ENCODE peak calls at places on chromosome 5, in four cellular contexts. One of them, this sample, is unnamed.

GRCh38 chr5:178201221-178201926 is 3.0 kb upstream of the HNRNPAB start:
- DNase-seq in A549: no peak
- DNase-seq in HepG2: no peak
- DNase-seq in GM12878: no peak
- DNase-seq in this sample: no peak

GRCh38 chr5:52738095-52738506 is 49.6 kb upstream of the ITGA1 start:
- DNase-seq in A549: no peak
- DNase-seq in HepG2: no peak
- DNase-seq in GM12878: no peak
- DNase-seq in this sample: no peak

GRCh38 chr5:148515460-148515859 is 131.7 kb downstream of the FBXO38 start:
- DNase-seq in A549: no peak
- DNase-seq in HepG2: no peak
- DNase-seq in GM12878: no peak
- DNase-seq in this sample: no peak

GRCh38 chr5:158283341-158283740 is 424.4 kb upstream of the CLINT1 start:
- DNase-seq in A549: no peak
- DNase-seq in HepG2: no peak
- DNase-seq in GM12878: no peak
- DNase-seq in this sample: no peak

GRCh38 chr5:66410056-66410455 is 186.1 kb upstream of the MAST4 start:
- DNase-seq in A549: no peak
- DNase-seq in HepG2: no peak
- DNase-seq in GM12878: no peak
- DNase-seq in this sample: peak

GRCh38 chr5:178542455-178542854 is 47.7 kb downstream of the COL23A1 start:
- DNase-seq in A549: no peak
- DNase-seq in HepG2: no peak
- DNase-seq in GM12878: no peak
- DNase-seq in this sample: no peak

GRCh38 chr5:132829742-132830435 is 558 bp downstream of the SHROOM1 start:
- DNase-seq in A549: peak
- DNase-seq in HepG2: peak
- DNase-seq in GM12878: no peak
- DNase-seq in this sample: peak

GRCh38 chr5:142422426-142422825 is 97.6 kb upstream of the SPRY4 start:
- DNase-seq in A549: no peak
- DNase-seq in HepG2: no peak
- DNase-seq in GM12878: no peak
- DNase-seq in this sample: no peak

GRCh38 chr5:162593881-162594280 is 526.3 kb downstream of the GABRG2 start:
- DNase-seq in A549: no peak
- DNase-seq in HepG2: no peak
- DNase-seq in GM12878: no peak
- DNase-seq in this sample: peak

GRCh38 chr5:92180406-92180805 is 797.3 kb upstream of the ARRDC3 start:
- DNase-seq in A549: no peak
- DNase-seq in HepG2: no peak
- DNase-seq in GM12878: no peak
- DNase-seq in this sample: no peak

GRCh38 chr5:74994791-74995190 is 57.6 kb downstream of the GCNT4 start:
- DNase-seq in A549: no peak
- DNase-seq in HepG2: no peak
- DNase-seq in GM12878: no peak
- DNase-seq in this sample: no peak

GRCh38 chr5:60700347-60700815 is 415 bp upstream of the DEPDC1B start:
- DNase-seq in A549: no peak
- DNase-seq in HepG2: peak
- DNase-seq in GM12878: no peak
- DNase-seq in this sample: peak

GRCh38 chr5:3276891-3277290 is 318.7 kb upstream of the IRX1 start:
- DNase-seq in A549: no peak
- DNase-seq in HepG2: no peak
- DNase-seq in GM12878: no peak
- DNase-seq in this sample: no peak

GRCh38 chr5:86909461-86909881 is 291.7 kb downstream of the COX7C start:
- DNase-seq in A549: no peak
- DNase-seq in HepG2: no peak
- DNase-seq in GM12878: no peak
- DNase-seq in this sample: no peak

GRCh38 chr5:27682600-27682999 is 644.2 kb upstream of the CDH9 start:
- DNase-seq in A549: no peak
- DNase-seq in HepG2: peak
- DNase-seq in GM12878: no peak
- DNase-seq in this sample: no peak

GRCh38 chr5:36145311-36145710 is 6.4 kb downstream of the LMBRD2 start:
- DNase-seq in A549: no peak
- DNase-seq in HepG2: no peak
- DNase-seq in GM12878: no peak
- DNase-seq in this sample: no peak

GRCh38 chr5:138466900-138467710 is 1.8 kb downstream of the EGR1 start:
- DNase-seq in A549: no peak
- DNase-seq in HepG2: no peak
- DNase-seq in GM12878: no peak
- DNase-seq in this sample: peak

GRCh38 chr5:6760003-6760402 is 46.8 kb downstream of the TENT4A start:
- DNase-seq in A549: no peak
- DNase-seq in HepG2: no peak
- DNase-seq in GM12878: no peak
- DNase-seq in this sample: no peak

GRCh38 chr5:113081091-113081490 is 104.5 kb downstream of the DCP2 start:
- DNase-seq in A549: no peak
- DNase-seq in HepG2: no peak
- DNase-seq in GM12878: no peak
- DNase-seq in this sample: no peak

GRCh38 chr5:55440188-55440646 is 94.5 kb downstream of the PLPP1 start:
- DNase-seq in A549: no peak
- DNase-seq in HepG2: no peak
- DNase-seq in GM12878: no peak
- DNase-seq in this sample: peak

DNA sequence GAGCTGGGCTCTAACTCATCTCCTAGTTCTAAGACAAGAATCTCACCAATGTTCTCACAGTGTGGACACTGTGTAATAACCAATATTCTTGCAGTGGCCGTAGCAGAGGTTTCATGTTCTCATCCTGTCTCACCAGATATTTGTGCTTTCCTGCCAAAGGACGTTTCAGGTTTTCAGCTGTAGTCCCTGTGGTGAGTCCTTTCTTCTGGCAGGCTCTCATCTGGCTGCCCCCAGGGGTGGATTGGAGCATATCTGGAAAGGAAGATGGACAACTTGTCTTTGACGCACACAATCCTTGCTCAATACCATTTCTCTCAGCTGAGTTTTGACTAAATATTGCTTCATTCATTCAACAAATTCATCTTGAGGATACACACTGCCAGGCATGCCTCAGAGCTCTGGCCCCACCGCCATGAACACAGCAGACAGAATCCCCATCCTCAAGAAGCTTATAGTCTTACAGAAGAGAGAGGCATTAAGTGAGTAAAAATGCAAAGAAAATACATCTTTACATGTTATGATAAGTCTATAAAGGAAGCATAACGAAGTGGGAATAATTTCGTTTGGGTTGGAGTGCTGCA is 33.8 kb upstream of the NEURL1B start:
- DNase-seq in A549: no peak
- DNase-seq in HepG2: no peak
- DNase-seq in GM12878: no peak
- DNase-seq in this sample: no peak
- TF ChIP-seq MAX in A549: no peak
- TF ChIP-seq MAX in HepG2: no peak
- TF ChIP-seq MAX in GM12878: no peak
- TF ChIP-seq MAX in this sample: no peak

GRCh38 chr5:134003957-134004625 is 684 bp downstream of the VDAC1 start:
- DNase-seq in A549: no peak
- DNase-seq in HepG2: no peak
- DNase-seq in GM12878: no peak
- DNase-seq in this sample: peak
- TF ChIP-seq PBX3 in A549: peak
- TF ChIP-seq PBX3 in HepG2: no peak
- TF ChIP-seq PBX3 in GM12878: no peak
- TF ChIP-seq PBX3 in this sample: no peak

GRCh38 chr5:130978475-130978874 is 186.6 kb downstream of the HINT1 start:
- DNase-seq in A549: no peak
- DNase-seq in HepG2: no peak
- DNase-seq in GM12878: no peak
- DNase-seq in this sample: no peak
- TF ChIP-seq MAX in A549: no peak
- TF ChIP-seq MAX in HepG2: no peak
- TF ChIP-seq MAX in GM12878: no peak
- TF ChIP-seq MAX in this sample: no peak

DNA sequence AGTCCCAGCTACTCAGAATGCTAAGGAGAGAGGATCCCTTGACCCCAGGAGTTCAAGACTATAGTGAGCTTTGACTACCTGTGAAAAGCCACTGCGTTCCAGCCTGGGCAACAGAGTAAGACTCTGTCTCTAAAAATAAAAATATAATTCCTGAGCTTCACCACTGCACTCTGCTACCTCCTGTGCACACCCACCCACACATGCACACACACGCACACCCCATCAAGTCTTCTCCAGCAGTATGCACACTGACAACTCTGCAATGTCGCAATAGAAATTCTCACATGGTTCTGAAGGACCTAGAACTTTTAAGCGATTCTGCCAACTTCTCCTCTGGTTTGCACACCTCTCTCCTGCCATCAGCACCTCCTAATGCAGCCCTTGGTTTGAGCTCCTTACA is 47.5 kb upstream of the FAT2 start:
- DNase-seq in A549: no peak
- DNase-seq in HepG2: no peak
- DNase-seq in GM12878: no peak
- DNase-seq in this sample: no peak
- TF ChIP-seq PBX3 in A549: no peak
- TF ChIP-seq PBX3 in HepG2: no peak
- TF ChIP-seq PBX3 in GM12878: no peak
- TF ChIP-seq PBX3 in this sample: no peak

DNA sequence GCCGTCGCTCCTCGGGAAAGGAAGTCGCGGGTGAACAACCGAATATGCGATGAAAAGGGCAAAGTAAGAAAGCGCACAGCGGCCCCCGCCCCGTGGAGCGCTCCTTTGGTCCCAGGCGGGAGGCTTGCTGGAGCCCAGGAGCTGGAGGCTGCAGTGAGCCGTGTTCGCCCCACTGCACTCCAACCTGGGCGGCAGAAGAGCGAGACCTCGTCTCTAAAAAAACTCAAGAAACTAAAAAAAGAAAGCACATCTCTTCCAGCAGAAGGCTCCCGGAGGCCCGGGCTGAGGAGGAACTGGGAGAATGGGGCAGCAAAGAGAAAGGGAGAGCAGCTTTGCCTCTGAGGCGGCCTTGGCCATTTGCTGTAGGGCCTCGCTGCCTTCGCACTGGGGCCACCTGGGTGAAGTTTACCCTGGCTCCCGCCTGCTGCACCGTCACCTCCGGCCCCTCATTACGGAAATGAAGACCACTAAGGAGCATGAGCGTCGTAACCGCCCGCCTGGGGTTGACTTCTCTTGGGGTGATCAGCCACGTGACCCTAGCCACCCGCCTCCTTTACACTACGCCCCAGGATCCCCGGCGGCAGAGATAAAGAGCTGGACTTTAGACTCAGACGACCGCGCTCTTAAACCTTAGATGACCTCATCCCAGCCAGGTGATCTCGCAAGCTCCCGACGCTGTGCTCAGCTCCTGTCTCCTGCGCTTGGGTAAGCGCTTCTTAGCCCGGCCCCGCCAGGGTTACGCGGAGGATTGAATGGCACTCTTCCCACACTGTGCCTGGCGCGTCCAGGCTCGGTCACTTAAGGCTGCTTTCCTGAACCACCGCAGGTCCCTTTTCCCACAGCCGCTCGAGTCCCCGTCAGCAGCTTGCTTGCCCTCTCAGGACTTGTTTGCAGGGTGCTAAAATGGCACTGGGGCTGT is 108.1 kb upstream of the LARP1 start:
- DNase-seq in A549: no peak
- DNase-seq in HepG2: peak
- DNase-seq in GM12878: no peak
- DNase-seq in this sample: no peak
- TF ChIP-seq MAX in A549: no peak
- TF ChIP-seq MAX in HepG2: peak
- TF ChIP-seq MAX in GM12878: no peak
- TF ChIP-seq MAX in this sample: no peak

DNA sequence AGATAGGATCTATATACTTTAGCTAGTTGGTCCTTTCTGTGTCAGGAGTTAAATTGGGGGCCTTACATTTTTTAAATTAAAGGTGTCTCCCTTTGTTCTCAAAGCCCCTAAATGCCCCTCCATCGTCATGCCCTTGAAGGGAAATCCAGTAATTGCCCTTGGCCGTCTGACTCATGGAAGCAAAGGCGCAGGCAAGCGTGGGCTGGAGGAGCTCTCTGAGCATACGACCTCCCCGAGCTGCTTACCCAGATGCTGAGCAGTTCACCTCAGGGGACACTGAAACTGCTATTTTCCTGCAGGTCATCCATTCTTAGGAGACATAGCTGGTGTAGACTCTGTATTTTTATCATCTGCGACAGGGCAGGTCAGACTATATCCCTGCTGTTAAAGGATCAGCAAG is 23.0 kb downstream of the PCSK1 start:
- DNase-seq in A549: no peak
- DNase-seq in HepG2: no peak
- DNase-seq in GM12878: no peak
- DNase-seq in this sample: no peak
- TF ChIP-seq PBX3 in A549: no peak
- TF ChIP-seq PBX3 in HepG2: no peak
- TF ChIP-seq PBX3 in GM12878: no peak
- TF ChIP-seq PBX3 in this sample: no peak

DNA sequence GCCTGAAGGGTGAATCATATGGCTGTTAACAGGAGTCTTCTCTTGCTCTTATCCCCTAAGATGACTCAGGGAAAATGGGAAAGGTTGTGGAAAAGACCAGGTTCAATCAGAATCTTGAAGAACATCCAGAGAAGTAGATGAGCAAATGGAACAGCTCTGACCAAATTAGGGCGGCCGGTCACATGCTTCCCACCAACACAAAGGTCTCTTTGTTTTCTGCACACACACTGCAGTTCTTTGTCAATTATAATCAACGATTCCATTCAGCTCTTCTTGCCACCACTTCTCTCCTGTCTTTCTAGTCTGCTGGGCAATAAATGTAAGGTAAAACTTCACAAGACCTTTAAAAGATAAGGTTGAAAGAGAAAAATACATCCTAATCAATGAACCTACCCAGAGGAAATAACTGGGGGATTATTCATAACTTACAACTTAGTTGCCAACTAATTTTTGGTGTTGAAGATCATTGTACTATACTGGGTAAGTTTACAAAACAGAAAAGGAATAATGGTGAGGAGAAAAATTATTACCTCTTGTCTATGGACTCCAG is 442.0 kb upstream of the PIK3R1 start:
- DNase-seq in A549: no peak
- DNase-seq in HepG2: peak
- DNase-seq in GM12878: no peak
- DNase-seq in this sample: no peak
- TF ChIP-seq MAX in A549: no peak
- TF ChIP-seq MAX in HepG2: no peak
- TF ChIP-seq MAX in GM12878: no peak
- TF ChIP-seq MAX in this sample: no peak

GRCh38 chr5:40021007-40021406 is 596.2 kb upstream of the DAB2 start:
- DNase-seq in A549: no peak
- DNase-seq in HepG2: no peak
- DNase-seq in GM12878: no peak
- DNase-seq in this sample: no peak
- TF ChIP-seq PBX3 in A549: no peak
- TF ChIP-seq PBX3 in HepG2: no peak
- TF ChIP-seq PBX3 in GM12878: no peak
- TF ChIP-seq PBX3 in this sample: no peak

GRCh38 chr5:13866792-13867191 is 77.7 kb downstream of the DNAH5 start:
- DNase-seq in A549: peak
- DNase-seq in HepG2: peak
- DNase-seq in GM12878: no peak
- DNase-seq in this sample: no peak
- TF ChIP-seq MAX in A549: no peak
- TF ChIP-seq MAX in HepG2: no peak
- TF ChIP-seq MAX in GM12878: no peak
- TF ChIP-seq MAX in this sample: no peak

GRCh38 chr5:56543431-56544385 is 271.6 kb upstream of the MAP3K1 start:
- DNase-seq in A549: peak
- DNase-seq in HepG2: no peak
- DNase-seq in GM12878: no peak
- DNase-seq in this sample: no peak
- TF ChIP-seq PBX3 in A549: no peak
- TF ChIP-seq PBX3 in HepG2: no peak
- TF ChIP-seq PBX3 in GM12878: no peak
- TF ChIP-seq PBX3 in this sample: peak